ENCODE peak calls at places on chromosomes 6 and 20, in seven cellular contexts. U is psoas muscle, Y is fibroblast of mammary gland, J is left ventricle myocardium inferior, T is cardiac muscle cell, L is tibial artery, M is lower lobe of right lung. W is an unnamed sample.

GRCh38 chr6:84976516-84977420 is 212.4 kb upstream of the TBX18 start:
- DNase-seq in U (no peak), J (no peak), M (no peak), T (peak; percentile 41), Y (peak; percentile 71), L (no peak), W (peak; percentile 47)

GRCh38 chr6:167107787-167108186 is 15.1 kb upstream of the CCR6 start:
- DNase-seq in L (no peak), T (no peak), M (no peak), J (no peak), Y (no peak), U (no peak), W (no peak)

GRCh38 chr20:53582574-53583351 is 10.9 kb downstream of the ZNF217 start:
- DNase-seq in Y (peak; percentile 98), M (no peak), U (no peak), J (no peak), T (peak; percentile 95), L (no peak), W (peak; percentile 95)

GRCh38 chr20:61123286-61123685 is 128.8 kb upstream of the CDH4 start:
- DNase-seq in L (no peak), U (no peak), J (no peak), Y (no peak), M (no peak), T (no peak), W (no peak)

GRCh38 chr6:150775400-150775799 is 90.1 kb upstream of the MTHFD1L start:
- DNase-seq in T (no peak), L (no peak), J (no peak), Y (no peak), U (no peak), M (no peak), W (no peak)

GRCh38 chr6:30787954-30788353 is 43.6 kb upstream of the IER3 start:
- DNase-seq in Y (no peak), M (no peak), T (peak; percentile 89), L (no peak), J (no peak), U (no peak), W (no peak)

GRCh38 chr6:116371384-116372209 is 850 bp downstream of the DSE start:
- DNase-seq in J (peak; percentile 73), U (peak; percentile 91), L (peak; percentile 88), M (peak; percentile 75), T (peak; percentile 92), Y (peak; percentile 94), W (peak; percentile 89)

GRCh38 chr20:57608516-57608915 is 11.7 kb downstream of the ZBP1 start:
- DNase-seq in J (no peak), U (peak; percentile 28), T (no peak), M (no peak), Y (no peak), L (no peak), W (no peak)

GRCh38 chr6:35736293-35736894 is 438 bp upstream of the ARMC12 start:
- DNase-seq in J (peak; percentile 78), U (peak; percentile 84), T (peak; percentile 73), M (peak; percentile 79), L (peak; percentile 84), Y (peak; percentile 61), W (peak; percentile 66)

GRCh38 chr20:57202309-57202708 is 64.1 kb downstream of the BMP7 start:
- DNase-seq in T (no peak), J (no peak), M (no peak), U (no peak), Y (no peak), L (no peak), W (no peak)

GRCh38 chr6:33886673-33887144 is 82.9 kb upstream of the MLN start:
- DNase-seq in U (peak; percentile 68), L (no peak), Y (peak; percentile 87), T (peak; percentile 97), M (no peak), J (peak; percentile 77), W (peak; percentile 83)

GRCh38 chr6:4344317-4344899 is 209.0 kb upstream of the ECI2 start:
- DNase-seq in J (no peak), T (no peak), U (no peak), L (no peak), Y (no peak), M (no peak), W (no peak)

GRCh38 chr6:160349837-160350236 is 1.7 kb downstream of the SLC22A3 start:
- DNase-seq in M (no peak), U (no peak), Y (no peak), T (peak; percentile 15), L (no peak), J (no peak), W (no peak)

GRCh38 chr20:3714092-3714491 is 1.7 kb upstream of the SIGLEC1 start:
- DNase-seq in L (no peak), M (peak; percentile 49), J (no peak), T (no peak), U (peak; percentile 42), Y (no peak), W (no peak)

GRCh38 chr20:10478205-10478604 is 43.1 kb downstream of the SLX4IP start:
- DNase-seq in M (no peak), U (no peak), L (no peak), J (no peak), T (no peak), Y (no peak), W (no peak)

GRCh38 chr6:108452725-108453195 is 108.0 kb upstream of the FOXO3 start:
- DNase-seq in Y (peak; percentile 55), T (peak; percentile 66), U (no peak), J (no peak), L (no peak), M (no peak), W (peak; percentile 72)

GRCh38 chr20:46407671-46407996 is 1.2 kb upstream of the ELMO2 start:
- DNase-seq in M (no peak), T (no peak), U (no peak), Y (no peak), J (no peak), L (no peak), W (no peak)
- H3K4me3 ChIP-seq in M (peak overlapping the region; percentile 90), T (no peak overlapping the region), U (peak overlapping the region; percentile 96), Y (no peak overlapping the region), J (peak overlapping the region; percentile 88), L (peak overlapping the region; percentile 69), W (no peak overlapping the region)

GRCh38 chr6:68343901-68344300 is 291.2 kb upstream of the ADGRB3 start:
- DNase-seq in J (no peak), L (no peak), T (peak; percentile 20), M (no peak), U (no peak), Y (peak; percentile 35), W (peak; percentile 2)
- TF ChIP-seq CTCF in J (peak; percentile 43), L (no peak), T (peak; percentile 22), M (peak; percentile 32), U (no peak), Y (peak; percentile 21), W (no peak)

DNA sequence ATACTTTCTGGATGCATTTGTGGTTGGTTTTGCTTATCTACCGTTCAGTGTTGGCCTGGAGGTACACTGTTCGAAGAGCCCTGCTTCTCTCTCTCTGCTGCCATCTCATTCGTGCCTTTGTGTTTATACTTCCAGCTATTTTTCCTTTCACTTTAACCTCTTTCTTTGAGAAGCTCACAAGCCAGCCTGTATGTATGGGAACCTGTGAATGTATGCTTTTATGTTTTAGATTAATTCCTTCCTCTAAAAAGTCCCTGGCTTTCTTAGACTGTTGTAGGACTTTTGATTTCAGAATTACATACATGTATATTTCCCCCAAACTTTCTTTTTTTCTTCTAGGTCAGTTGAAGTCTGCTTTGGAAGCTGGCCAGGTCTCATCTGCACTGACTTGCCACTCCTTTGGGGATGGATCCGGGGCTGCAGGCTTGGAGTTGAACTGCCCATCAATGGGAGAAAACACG is 83.0 kb downstream of the SCAND1 start:
- DNase-seq in J (peak; percentile 21), U (no peak), L (no peak), T (peak; percentile 58), Y (peak; percentile 56), M (no peak), W (peak; percentile 54)
- H3K4me3 ChIP-seq in J (peak overlapping the region; percentile 11), U (peak overlapping the region; percentile 0), L (no peak overlapping the region), T (no peak overlapping the region), Y (no peak overlapping the region), M (no peak overlapping the region), W (peak overlapping the region; percentile 19)

GRCh38 chr6:97726378-97726777 is 443.4 kb upstream of the MMS22L start:
- DNase-seq in M (no peak), U (no peak), T (no peak), J (no peak), Y (no peak), L (no peak), W (no peak)
- TF ChIP-seq CTCF in M (no peak), U (no peak), T (no peak), J (no peak), Y (no peak), L (no peak), W (no peak)

GRCh38 chr6:32761084-32761483 is 2.2 kb downstream of the HLA-DQB2 start:
- DNase-seq in Y (no peak), T (no peak), M (no peak), J (no peak), U (no peak), L (no peak), W (no peak)
- H3K4me3 ChIP-seq in Y (no peak overlapping the region), T (no peak overlapping the region), M (no peak overlapping the region), J (no peak overlapping the region), U (no peak overlapping the region), L (no peak overlapping the region), W (no peak overlapping the region)

GRCh38 chr20:13638162-13638495 is 603 bp downstream of the TASP1 start:
- DNase-seq in M (no peak), J (no peak), L (no peak), T (no peak), U (no peak), Y (peak; percentile 25), W (peak; percentile 12)

GRCh38 chr20:13644010-13644409 is 5.3 kb upstream of the TASP1 start:
- DNase-seq in T (peak; percentile 5), L (no peak), U (no peak), J (no peak), Y (peak; percentile 20), M (no peak), W (peak; percentile 21)

DNA sequence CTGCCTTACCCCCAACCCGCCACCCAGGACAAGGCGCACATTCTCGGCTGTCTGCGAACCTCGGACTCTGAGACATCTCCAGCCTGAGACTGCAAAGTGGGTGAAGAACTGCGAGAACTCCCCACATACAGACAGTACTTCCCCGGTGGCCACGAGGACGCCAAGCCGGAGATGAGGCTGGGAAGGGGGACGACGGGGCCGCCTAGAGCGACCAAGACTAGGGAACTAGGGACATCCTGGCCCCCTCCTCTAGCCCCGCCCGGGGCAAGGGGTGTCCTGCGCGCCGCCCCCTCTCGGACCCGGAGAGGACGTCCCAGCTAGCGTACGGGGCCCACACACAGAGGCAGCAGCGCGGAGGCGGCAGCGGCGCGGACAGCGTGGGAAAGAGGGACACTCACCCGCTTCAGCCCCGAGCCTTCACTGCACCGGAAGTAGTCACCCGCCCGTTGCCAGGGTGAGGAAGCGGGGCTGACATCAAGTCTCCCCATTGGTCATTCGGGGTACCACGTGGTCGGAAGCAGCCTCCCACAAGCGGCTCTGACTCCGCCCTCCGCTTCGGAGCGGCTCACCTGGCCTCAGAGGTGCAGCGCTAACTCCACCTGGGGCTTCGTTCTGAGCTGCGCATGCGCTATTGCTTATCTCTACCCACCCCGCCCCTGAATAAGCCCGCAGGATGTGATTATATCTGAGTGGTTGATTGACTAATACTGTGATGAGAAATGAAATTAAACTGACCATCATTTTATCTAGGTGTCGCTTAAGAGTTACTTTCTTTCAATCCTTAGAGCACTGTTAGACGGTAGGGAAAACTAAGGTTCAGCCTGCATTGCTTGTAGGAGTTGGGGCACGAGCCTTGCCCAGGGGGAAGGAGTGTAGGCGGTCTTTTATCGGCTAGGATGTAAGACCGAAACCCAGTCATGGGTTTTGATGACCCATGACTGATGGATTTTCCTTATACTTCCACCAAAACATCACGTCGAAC is at the start of gene TASP1:
- DNase-seq in U (peak; percentile 97), J (peak; percentile 94), Y (peak; percentile 93), M (peak; percentile 98), L (peak; percentile 97), T (peak; percentile 96), W (peak; percentile 94)
- TF ChIP-seq CTCF in U (no peak), J (no peak), Y (no peak), M (no peak), L (no peak), T (no peak), W (no peak)